ENCODE peak calls at places on chromosome 1, in eight cellular contexts. F is SK-N-SH, R is coronary artery, S is fibroblast of lung, G is heart right ventricle, J is GM12865, H is esophagus squamous epithelium, M is brain microvascular endothelial cell. Z is an unnamed sample.

GRCh38 chr1:116388122-116388521 is 15.1 kb downstream of the ATP1A1 start:
- DNase-seq in F (no peak), G (no peak), H (no peak), J (no peak), R (no peak), M (no peak), S (no peak), Z (no peak)

GRCh38 chr1:176694713-176695112 is 231.7 kb downstream of the PAPPA2 start:
- DNase-seq in G (no peak), M (no peak), S (no peak), F (no peak), R (no peak), H (no peak), J (no peak), Z (no peak)

GRCh38 chr1:56330400-56331026 is 248.8 kb downstream of the PLPP3 start:
- DNase-seq in G (no peak), H (no peak), R (no peak), F (no peak), M (peak), J (peak), S (peak), Z (peak)

GRCh38 chr1:64754166-64754565 is 9.3 kb downstream of the RAVER2 start:
- DNase-seq in R (no peak), M (no peak), J (no peak), F (no peak), H (no peak), S (no peak), G (no peak), Z (no peak)

GRCh38 chr1:154459044-154459443 is 43.0 kb upstream of the TDRD10 start:
- DNase-seq in H (no peak), S (no peak), M (no peak), J (no peak), R (no peak), G (no peak), F (no peak), Z (no peak)

GRCh38 chr1:187477103-187477502 is 648.4 kb downstream of the PLA2G4A start:
- DNase-seq in H (no peak), M (peak), S (peak), G (no peak), R (no peak), F (no peak), J (no peak), Z (no peak)

GRCh38 chr1:5105744-5106143 is 451.3 kb downstream of the AJAP1 start:
- DNase-seq in R (no peak), G (no peak), F (no peak), M (no peak), J (no peak), H (no peak), S (no peak), Z (no peak)

GRCh38 chr1:4792565-4792964 is 138.2 kb downstream of the AJAP1 start:
- DNase-seq in G (no peak), M (no peak), F (no peak), S (no peak), R (no peak), J (no peak), H (no peak), Z (no peak)

GRCh38 chr1:153880962-153881361 is 41.8 kb downstream of the GATAD2B start:
- DNase-seq in R (peak), F (peak), M (peak), H (peak), G (peak), S (peak), J (no peak), Z (peak)

GRCh38 chr1:211487672-211488208 is 4.2 kb downstream of the RD3 start:
- DNase-seq in S (no peak), R (peak), G (no peak), M (no peak), J (no peak), H (no peak), F (no peak), Z (no peak)

GRCh38 chr1:185376840-185377635 is 60.0 kb upstream of the IVNS1ABP start:
- DNase-seq in F (no peak), H (no peak), S (peak), M (peak), G (no peak), R (no peak), J (peak), Z (no peak)

GRCh38 chr1:213723187-213723586 is 264.6 kb upstream of the PROX1 start:
- DNase-seq in H (no peak), S (no peak), G (no peak), R (no peak), M (no peak), J (no peak), F (no peak), Z (no peak)

GRCh38 chr1:209884249-209884648 is 53.8 kb upstream of the SYT14 start:
- DNase-seq in G (no peak), S (peak), M (peak), H (no peak), R (no peak), J (no peak), F (no peak), Z (no peak)

GRCh38 chr1:24463756-24464377 is 38.8 kb upstream of the RCAN3 start:
- DNase-seq in J (no peak), R (no peak), F (no peak), H (no peak), S (no peak), G (no peak), M (no peak), Z (no peak)

GRCh38 chr1:178055093-178055492 is 38.8 kb upstream of the RASAL2 start:
- DNase-seq in R (no peak), G (peak), M (no peak), J (no peak), S (no peak), H (no peak), F (peak), Z (no peak)

GRCh38 chr1:88179943-88180342 is 504.1 kb upstream of the PKN2 start:
- DNase-seq in R (no peak), M (no peak), J (no peak), G (no peak), H (no peak), F (no peak), S (no peak), Z (no peak)

GRCh38 chr1:193786041-193786440 is 599.6 kb upstream of the B3GALT2 start:
- DNase-seq in F (no peak), G (no peak), S (no peak), R (no peak), H (no peak), M (no peak), J (no peak), Z (no peak)

GRCh38 chr1:75136921-75137641 is 2.9 kb downstream of the LHX8 start:
- DNase-seq in R (no peak), S (peak), G (no peak), M (no peak), H (no peak), F (no peak), J (no peak), Z (no peak)

GRCh38 chr1:184181044-184181443 is 129.5 kb downstream of the TSEN15 start:
- DNase-seq in H (no peak), G (no peak), J (no peak), F (no peak), S (no peak), R (no peak), M (no peak), Z (no peak)

GRCh38 chr1:202659974-202660373 is 50.3 kb downstream of the SYT2 start:
- DNase-seq in S (no peak), R (no peak), J (no peak), H (no peak), M (no peak), F (no peak), G (no peak), Z (no peak)

GRCh38 chr1:228083871-228084278 is 1.4 kb downstream of the ARF1 start:
- DNase-seq in F (no peak), J (no peak), G (no peak), S (peak), M (no peak), H (no peak), R (no peak), Z (no peak)

GRCh38 chr1:210505601-210506564 is 177.2 kb downstream of the HHAT start:
- DNase-seq in F (no peak), G (no peak), M (no peak), R (no peak), J (no peak), H (no peak), S (peak), Z (no peak)

GRCh38 chr1:241834733-241835377 is 13.1 kb upstream of the EXO1 start:
- DNase-seq in J (no peak), H (no peak), S (peak), F (peak), R (no peak), G (no peak), M (peak), Z (no peak)

GRCh38 chr1:30604801-30605440 is 118.5 kb downstream of the MATN1 start:
- DNase-seq in F (no peak), G (no peak), J (no peak), H (no peak), S (no peak), R (peak), M (no peak), Z (no peak)

GRCh38 chr1:162371611-162372010 is 5.0 kb downstream of the SPATA46 start:
- DNase-seq in J (no peak), M (peak), G (no peak), H (no peak), S (peak), F (no peak), R (no peak), Z (no peak)

GRCh38 chr1:21814981-21815583 is 3.0 kb downstream of the LDLRAD2 start:
- DNase-seq in J (no peak), R (no peak), H (no peak), M (no peak), S (no peak), G (no peak), F (peak), Z (no peak)

GRCh38 chr1:31785020-31785946 is 21.1 kb upstream of the ADGRB2 start:
- DNase-seq in F (peak), J (peak), G (no peak), S (no peak), R (peak), H (no peak), M (no peak), Z (no peak)

GRCh38 chr1:182699673-182700350 is 15.4 kb upstream of the RGS8 start:
- DNase-seq in S (peak), G (peak), H (no peak), F (no peak), R (no peak), M (no peak), J (no peak), Z (no peak)

GRCh38 chr1:228007054-228007800 is 429 bp downstream of the WNT3A start:
- DNase-seq in S (no peak), H (no peak), M (no peak), G (peak), F (peak), J (no peak), R (peak), Z (no peak)

GRCh38 chr1:187961895-187962294 is 1133.1 kb downstream of the PLA2G4A start:
- DNase-seq in G (no peak), S (no peak), H (no peak), F (no peak), M (no peak), R (no peak), J (no peak), Z (no peak)

GRCh38 chr1:203751051-203751450 is 13.9 kb upstream of the LAX1 start:
- DNase-seq in S (peak), H (no peak), R (no peak), G (no peak), J (no peak), F (no peak), M (peak), Z (no peak)

GRCh38 chr1:29416267-29416666 is 179.9 kb downstream of the PTPRU start:
- DNase-seq in J (no peak), R (peak), F (no peak), G (no peak), H (no peak), M (no peak), S (no peak), Z (no peak)
- TF ChIP-seq CTCF in J (no peak), R (no peak), F (no peak), G (no peak), H (no peak), M (peak), S (peak), Z (no peak)

GRCh38 chr1:110523011-110523410 is 4.0 kb upstream of the KCNA10 start:
- DNase-seq in S (no peak), J (no peak), H (no peak), F (no peak), G (no peak), R (no peak), M (no peak), Z (no peak)
- H3K4me3 ChIP-seq in S (no peak), J (no peak), H (no peak), F (no peak), G (no peak), R (no peak), M (no peak), Z (no peak)

DNA sequence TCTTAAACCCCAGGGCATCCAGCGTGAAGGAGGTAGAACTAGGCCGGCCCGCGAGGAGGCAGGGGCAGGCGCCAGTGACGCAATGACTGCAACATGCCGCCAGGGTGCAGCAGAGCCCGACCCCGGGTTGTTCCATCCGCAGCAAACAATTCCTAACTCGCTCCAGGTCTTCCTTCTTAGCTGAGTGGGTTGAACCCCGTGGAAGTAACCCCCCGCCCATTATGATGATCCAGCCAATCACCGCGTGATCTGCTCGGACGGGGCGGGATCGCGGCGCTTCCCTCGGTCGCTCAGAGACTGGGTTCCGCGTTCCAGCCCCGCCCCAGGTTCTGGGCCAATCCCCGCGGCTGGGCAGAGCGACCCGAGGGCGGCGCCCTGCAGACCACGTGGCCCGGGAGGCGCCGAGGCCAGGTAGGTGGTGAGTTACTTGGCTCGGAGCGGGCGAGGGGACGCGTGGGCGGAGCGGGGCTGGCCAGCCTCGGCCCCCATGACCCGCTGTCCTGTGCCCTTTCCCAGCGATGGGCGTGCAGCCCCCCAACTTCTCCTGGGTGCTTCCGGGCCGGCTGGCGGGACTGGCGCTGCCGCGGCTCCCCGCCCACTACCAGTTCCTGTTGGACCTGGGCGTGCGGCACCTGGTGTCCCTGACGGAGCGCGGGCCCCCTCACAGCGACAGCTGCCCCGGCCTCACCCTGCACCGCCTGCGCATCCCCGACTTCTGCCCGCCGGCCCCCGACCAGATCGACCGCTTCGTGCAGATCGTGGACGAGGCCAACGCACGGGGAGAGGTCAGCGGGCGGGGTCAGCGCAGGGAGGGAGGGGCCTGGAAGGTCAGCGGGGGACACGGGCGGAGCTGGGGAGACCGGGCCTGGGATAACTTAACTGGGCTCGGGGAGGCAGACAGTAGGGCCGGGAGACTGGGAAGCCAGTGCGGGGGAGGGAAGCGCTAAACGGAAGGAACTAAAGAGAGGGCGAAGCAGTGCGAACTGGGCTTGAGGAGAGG is at the start of gene DUSP23:
- DNase-seq in M (peak), G (peak), R (peak), S (peak), F (peak), J (peak), H (peak), Z (peak)
- TF ChIP-seq CTCF in M (peak), G (peak), R (peak), S (peak), F (peak), J (peak), H (peak), Z (peak)

GRCh38 chr1:47593598-47594285 is 155.9 kb downstream of the FOXD2 start:
- DNase-seq in S (no peak), F (no peak), G (no peak), M (no peak), H (no peak), J (no peak), R (no peak), Z (no peak)
- H3K4me3 ChIP-seq in S (no peak), F (no peak), G (peak), M (no peak), H (peak), J (no peak), R (peak), Z (no peak)

GRCh38 chr1:43143441-43143888 is 28.6 kb downstream of the EBNA1BP2 start:
- DNase-seq in G (no peak), F (no peak), M (no peak), R (no peak), J (peak), S (no peak), H (no peak), Z (no peak)
- TF ChIP-seq CTCF in G (no peak), F (peak), M (peak), R (no peak), J (peak), S (peak), H (no peak), Z (peak)

GRCh38 chr1:17119744-17120482 is 662 bp upstream of the PADI2 start:
- DNase-seq in G (no peak), S (no peak), H (no peak), R (no peak), M (no peak), F (peak), J (peak), Z (no peak)
- H3K4me3 ChIP-seq in G (peak), S (no peak), H (peak), R (peak), M (peak), F (peak), J (peak), Z (peak)

GRCh38 chr1:230696722-230697432 is 17.0 kb downstream of the AGT start:
- DNase-seq in R (no peak), J (no peak), M (no peak), H (no peak), G (no peak), F (no peak), S (peak), Z (peak)
- TF ChIP-seq CTCF in R (no peak), J (no peak), M (no peak), H (no peak), G (no peak), F (no peak), S (no peak), Z (no peak)

GRCh38 chr1:223482766-223483165 is 89.6 kb downstream of the CCDC185 start:
- DNase-seq in M (no peak), F (no peak), G (no peak), J (peak), R (no peak), S (no peak), H (no peak), Z (no peak)
- H3K4me3 ChIP-seq in M (no peak), F (no peak), G (no peak), J (no peak), R (no peak), S (no peak), H (no peak), Z (no peak)

GRCh38 chr1:35466120-35466519 is 91.1 kb downstream of the KIAA0319L start:
- DNase-seq in F (no peak), H (no peak), R (no peak), G (no peak), S (no peak), J (no peak), M (no peak), Z (no peak)
- TF ChIP-seq CTCF in F (no peak), H (no peak), R (no peak), G (no peak), S (no peak), J (no peak), M (no peak), Z (no peak)